ENCODE peak calls at places on chromosomes 4 and X, in six cellular contexts. One of them, this sample, is unnamed.

GRCh38 chr4:13248621-13249298 is 235.4 kb downstream of the RAB28 start:
- DNase-seq in aorta: no peak
- DNase-seq in NCI-H1694: no peak
- DNase-seq in naive thymus-derived CD8-positive, alpha-beta T cell: no peak
- DNase-seq in midbrain: no peak
- DNase-seq in stimulated activated CD8-positive, alpha-beta memory T cell treated with anti-CD3 and anti-CD28 coated beads, Interleukin-4, amount 100 ng/mL, for 1 hour: no peak
- DNase-seq in this sample: no peak

GRCh38 chr4:140595065-140595464 is 26.3 kb upstream of the UCP1 start:
- DNase-seq in aorta: no peak
- DNase-seq in NCI-H1694: no peak
- DNase-seq in naive thymus-derived CD8-positive, alpha-beta T cell: no peak
- DNase-seq in midbrain: no peak
- DNase-seq in stimulated activated CD8-positive, alpha-beta memory T cell treated with anti-CD3 and anti-CD28 coated beads, Interleukin-4, amount 100 ng/mL, for 1 hour: no peak
- DNase-seq in this sample: peak; percentile 32

GRCh38 chr4:3304831-3305609 is 12.2 kb downstream of the RGS12 start:
- DNase-seq in aorta: peak; percentile 80
- DNase-seq in NCI-H1694: no peak
- DNase-seq in naive thymus-derived CD8-positive, alpha-beta T cell: no peak
- DNase-seq in midbrain: peak; percentile 48
- DNase-seq in stimulated activated CD8-positive, alpha-beta memory T cell treated with anti-CD3 and anti-CD28 coated beads, Interleukin-4, amount 100 ng/mL, for 1 hour: no peak
- DNase-seq in this sample: no peak

GRCh38 chr4:99655315-99656081 is 2.1 kb downstream of the C4orf54 start:
- DNase-seq in aorta: peak; percentile 82
- DNase-seq in NCI-H1694: no peak
- DNase-seq in naive thymus-derived CD8-positive, alpha-beta T cell: no peak
- DNase-seq in midbrain: no peak
- DNase-seq in stimulated activated CD8-positive, alpha-beta memory T cell treated with anti-CD3 and anti-CD28 coated beads, Interleukin-4, amount 100 ng/mL, for 1 hour: no peak
- DNase-seq in this sample: no peak

GRCh38 chrX:18973527-18974192 is 10.3 kb downstream of the PHKA2 start:
- DNase-seq in aorta: no peak
- DNase-seq in NCI-H1694: no peak
- DNase-seq in naive thymus-derived CD8-positive, alpha-beta T cell: no peak
- DNase-seq in midbrain: peak; percentile 34
- DNase-seq in stimulated activated CD8-positive, alpha-beta memory T cell treated with anti-CD3 and anti-CD28 coated beads, Interleukin-4, amount 100 ng/mL, for 1 hour: no peak
- DNase-seq in this sample: no peak

GRCh38 chrX:131728295-131729145 is 184.6 kb downstream of the OR13H1 start:
- DNase-seq in aorta: no peak
- DNase-seq in NCI-H1694: no peak
- DNase-seq in naive thymus-derived CD8-positive, alpha-beta T cell: no peak
- DNase-seq in midbrain: peak; percentile 91
- DNase-seq in stimulated activated CD8-positive, alpha-beta memory T cell treated with anti-CD3 and anti-CD28 coated beads, Interleukin-4, amount 100 ng/mL, for 1 hour: no peak
- DNase-seq in this sample: peak; percentile 58

GRCh38 chrX:115261148-115261547 is 27.3 kb upstream of the LRCH2 start:
- DNase-seq in aorta: no peak
- DNase-seq in NCI-H1694: no peak
- DNase-seq in naive thymus-derived CD8-positive, alpha-beta T cell: no peak
- DNase-seq in midbrain: no peak
- DNase-seq in stimulated activated CD8-positive, alpha-beta memory T cell treated with anti-CD3 and anti-CD28 coated beads, Interleukin-4, amount 100 ng/mL, for 1 hour: no peak
- DNase-seq in this sample: no peak

GRCh38 chr4:3517731-3518510 is 14.3 kb downstream of the LRPAP1 start:
- DNase-seq in aorta: peak; percentile 73
- DNase-seq in NCI-H1694: no peak
- DNase-seq in naive thymus-derived CD8-positive, alpha-beta T cell: no peak
- DNase-seq in midbrain: no peak
- DNase-seq in stimulated activated CD8-positive, alpha-beta memory T cell treated with anti-CD3 and anti-CD28 coated beads, Interleukin-4, amount 100 ng/mL, for 1 hour: no peak
- DNase-seq in this sample: no peak

GRCh38 chrX:77704881-77705280 is 81.1 kb downstream of the ATRX start:
- DNase-seq in aorta: no peak
- DNase-seq in NCI-H1694: no peak
- DNase-seq in naive thymus-derived CD8-positive, alpha-beta T cell: no peak
- DNase-seq in midbrain: no peak
- DNase-seq in stimulated activated CD8-positive, alpha-beta memory T cell treated with anti-CD3 and anti-CD28 coated beads, Interleukin-4, amount 100 ng/mL, for 1 hour: no peak
- DNase-seq in this sample: no peak

GRCh38 chr4:36292551-36293188 is 11.3 kb downstream of the DTHD1 start:
- DNase-seq in aorta: no peak
- DNase-seq in NCI-H1694: no peak
- DNase-seq in naive thymus-derived CD8-positive, alpha-beta T cell: no peak
- DNase-seq in midbrain: peak; percentile 56
- DNase-seq in stimulated activated CD8-positive, alpha-beta memory T cell treated with anti-CD3 and anti-CD28 coated beads, Interleukin-4, amount 100 ng/mL, for 1 hour: no peak
- DNase-seq in this sample: no peak

GRCh38 chr4:125594203-125594602 is 279.4 kb downstream of the FAT4 start:
- DNase-seq in aorta: no peak
- DNase-seq in NCI-H1694: no peak
- DNase-seq in naive thymus-derived CD8-positive, alpha-beta T cell: no peak
- DNase-seq in midbrain: no peak
- DNase-seq in stimulated activated CD8-positive, alpha-beta memory T cell treated with anti-CD3 and anti-CD28 coated beads, Interleukin-4, amount 100 ng/mL, for 1 hour: no peak
- DNase-seq in this sample: no peak

GRCh38 chr4:165379662-165380061 is 854 bp downstream of the CPE start:
- DNase-seq in aorta: peak; percentile 77
- DNase-seq in NCI-H1694: peak; percentile 82
- DNase-seq in naive thymus-derived CD8-positive, alpha-beta T cell: no peak
- DNase-seq in midbrain: no peak
- DNase-seq in stimulated activated CD8-positive, alpha-beta memory T cell treated with anti-CD3 and anti-CD28 coated beads, Interleukin-4, amount 100 ng/mL, for 1 hour: no peak
- DNase-seq in this sample: no peak

GRCh38 chr4:156594619-156595018 is 377.0 kb downstream of the PDGFC start:
- DNase-seq in aorta: peak; percentile 69
- DNase-seq in NCI-H1694: peak; percentile 74
- DNase-seq in naive thymus-derived CD8-positive, alpha-beta T cell: no peak
- DNase-seq in midbrain: no peak
- DNase-seq in stimulated activated CD8-positive, alpha-beta memory T cell treated with anti-CD3 and anti-CD28 coated beads, Interleukin-4, amount 100 ng/mL, for 1 hour: no peak
- DNase-seq in this sample: peak; percentile 23

GRCh38 chr4:103091601-103092223 is 7.9 kb downstream of the BDH2 start:
- DNase-seq in aorta: no peak
- DNase-seq in NCI-H1694: peak; percentile 55
- DNase-seq in naive thymus-derived CD8-positive, alpha-beta T cell: peak; percentile 27
- DNase-seq in midbrain: peak; percentile 71
- DNase-seq in stimulated activated CD8-positive, alpha-beta memory T cell treated with anti-CD3 and anti-CD28 coated beads, Interleukin-4, amount 100 ng/mL, for 1 hour: no peak
- DNase-seq in this sample: peak; percentile 6

GRCh38 chr4:155248002-155248896 is 39.8 kb downstream of the NPY2R start:
- DNase-seq in aorta: no peak
- DNase-seq in NCI-H1694: no peak
- DNase-seq in naive thymus-derived CD8-positive, alpha-beta T cell: no peak
- DNase-seq in midbrain: no peak
- DNase-seq in stimulated activated CD8-positive, alpha-beta memory T cell treated with anti-CD3 and anti-CD28 coated beads, Interleukin-4, amount 100 ng/mL, for 1 hour: no peak
- DNase-seq in this sample: no peak

GRCh38 chr4:162952232-162952631 is 214.5 kb downstream of the NAF1 start:
- DNase-seq in aorta: no peak
- DNase-seq in NCI-H1694: no peak
- DNase-seq in naive thymus-derived CD8-positive, alpha-beta T cell: no peak
- DNase-seq in midbrain: no peak
- DNase-seq in stimulated activated CD8-positive, alpha-beta memory T cell treated with anti-CD3 and anti-CD28 coated beads, Interleukin-4, amount 100 ng/mL, for 1 hour: no peak
- DNase-seq in this sample: no peak

GRCh38 chrX:37976153-37976552 is 30.2 kb upstream of the SYTL5 start:
- DNase-seq in aorta: no peak
- DNase-seq in NCI-H1694: no peak
- DNase-seq in naive thymus-derived CD8-positive, alpha-beta T cell: no peak
- DNase-seq in midbrain: no peak
- DNase-seq in stimulated activated CD8-positive, alpha-beta memory T cell treated with anti-CD3 and anti-CD28 coated beads, Interleukin-4, amount 100 ng/mL, for 1 hour: no peak
- DNase-seq in this sample: no peak

GRCh38 chrX:150573702-150574101 is 5.3 kb downstream of the MTM1 start:
- DNase-seq in aorta: no peak
- DNase-seq in NCI-H1694: no peak
- DNase-seq in naive thymus-derived CD8-positive, alpha-beta T cell: no peak
- DNase-seq in midbrain: no peak
- DNase-seq in stimulated activated CD8-positive, alpha-beta memory T cell treated with anti-CD3 and anti-CD28 coated beads, Interleukin-4, amount 100 ng/mL, for 1 hour: no peak
- DNase-seq in this sample: no peak

GRCh38 chr4:19259920-19260319 is 991.8 kb upstream of the SLIT2 start:
- DNase-seq in aorta: no peak
- DNase-seq in NCI-H1694: no peak
- DNase-seq in naive thymus-derived CD8-positive, alpha-beta T cell: no peak
- DNase-seq in midbrain: no peak
- DNase-seq in stimulated activated CD8-positive, alpha-beta memory T cell treated with anti-CD3 and anti-CD28 coated beads, Interleukin-4, amount 100 ng/mL, for 1 hour: no peak
- DNase-seq in this sample: no peak

GRCh38 chr4:146059865-146060264 is 115.7 kb upstream of the LSM6 start:
- DNase-seq in aorta: no peak
- DNase-seq in NCI-H1694: no peak
- DNase-seq in naive thymus-derived CD8-positive, alpha-beta T cell: peak; percentile 29
- DNase-seq in midbrain: no peak
- DNase-seq in stimulated activated CD8-positive, alpha-beta memory T cell treated with anti-CD3 and anti-CD28 coated beads, Interleukin-4, amount 100 ng/mL, for 1 hour: no peak
- DNase-seq in this sample: no peak

GRCh38 chrX:140504371-140505324 is at the start of gene SOX3:
- DNase-seq in aorta: no peak
- DNase-seq in NCI-H1694: no peak
- DNase-seq in naive thymus-derived CD8-positive, alpha-beta T cell: no peak
- DNase-seq in midbrain: no peak
- DNase-seq in stimulated activated CD8-positive, alpha-beta memory T cell treated with anti-CD3 and anti-CD28 coated beads, Interleukin-4, amount 100 ng/mL, for 1 hour: no peak
- DNase-seq in this sample: no peak

GRCh38 chrX:150409964-150410363 is 46.8 kb downstream of the MAMLD1 start:
- DNase-seq in aorta: no peak
- DNase-seq in NCI-H1694: no peak
- DNase-seq in naive thymus-derived CD8-positive, alpha-beta T cell: no peak
- DNase-seq in midbrain: no peak
- DNase-seq in stimulated activated CD8-positive, alpha-beta memory T cell treated with anti-CD3 and anti-CD28 coated beads, Interleukin-4, amount 100 ng/mL, for 1 hour: no peak
- DNase-seq in this sample: no peak

GRCh38 chr4:153618831-153619230 is 65.2 kb upstream of the TLR2 start:
- DNase-seq in aorta: no peak
- DNase-seq in NCI-H1694: no peak
- DNase-seq in naive thymus-derived CD8-positive, alpha-beta T cell: no peak
- DNase-seq in midbrain: no peak
- DNase-seq in stimulated activated CD8-positive, alpha-beta memory T cell treated with anti-CD3 and anti-CD28 coated beads, Interleukin-4, amount 100 ng/mL, for 1 hour: no peak
- DNase-seq in this sample: no peak

GRCh38 chr4:152283806-152284470 is 252.0 kb downstream of the FBXW7 start:
- DNase-seq in aorta: no peak
- DNase-seq in NCI-H1694: no peak
- DNase-seq in naive thymus-derived CD8-positive, alpha-beta T cell: no peak
- DNase-seq in midbrain: no peak
- DNase-seq in stimulated activated CD8-positive, alpha-beta memory T cell treated with anti-CD3 and anti-CD28 coated beads, Interleukin-4, amount 100 ng/mL, for 1 hour: no peak
- DNase-seq in this sample: no peak

GRCh38 chrX:16394290-16394689 is 227.0 kb downstream of the MAGEB17 start:
- DNase-seq in aorta: no peak
- DNase-seq in NCI-H1694: no peak
- DNase-seq in naive thymus-derived CD8-positive, alpha-beta T cell: no peak
- DNase-seq in midbrain: no peak
- DNase-seq in stimulated activated CD8-positive, alpha-beta memory T cell treated with anti-CD3 and anti-CD28 coated beads, Interleukin-4, amount 100 ng/mL, for 1 hour: no peak
- DNase-seq in this sample: no peak

GRCh38 chr4:42761804-42762203 is 104.9 kb upstream of the ATP8A1 start:
- DNase-seq in aorta: no peak
- DNase-seq in NCI-H1694: no peak
- DNase-seq in naive thymus-derived CD8-positive, alpha-beta T cell: no peak
- DNase-seq in midbrain: no peak
- DNase-seq in stimulated activated CD8-positive, alpha-beta memory T cell treated with anti-CD3 and anti-CD28 coated beads, Interleukin-4, amount 100 ng/mL, for 1 hour: no peak
- DNase-seq in this sample: no peak

GRCh38 chr4:52612341-52612740 is 46.8 kb downstream of the USP46 start:
- DNase-seq in aorta: no peak
- DNase-seq in NCI-H1694: no peak
- DNase-seq in naive thymus-derived CD8-positive, alpha-beta T cell: no peak
- DNase-seq in midbrain: no peak
- DNase-seq in stimulated activated CD8-positive, alpha-beta memory T cell treated with anti-CD3 and anti-CD28 coated beads, Interleukin-4, amount 100 ng/mL, for 1 hour: no peak
- DNase-seq in this sample: no peak

GRCh38 chr4:139171878-139172691 is 4.9 kb downstream of the ELF2 start:
- DNase-seq in aorta: no peak
- DNase-seq in NCI-H1694: no peak
- DNase-seq in naive thymus-derived CD8-positive, alpha-beta T cell: no peak
- DNase-seq in midbrain: no peak
- DNase-seq in stimulated activated CD8-positive, alpha-beta memory T cell treated with anti-CD3 and anti-CD28 coated beads, Interleukin-4, amount 100 ng/mL, for 1 hour: no peak
- DNase-seq in this sample: no peak

GRCh38 chr4:10926025-10926424 is 241.5 kb upstream of the CLNK start:
- DNase-seq in aorta: no peak
- DNase-seq in NCI-H1694: no peak
- DNase-seq in naive thymus-derived CD8-positive, alpha-beta T cell: no peak
- DNase-seq in midbrain: no peak
- DNase-seq in stimulated activated CD8-positive, alpha-beta memory T cell treated with anti-CD3 and anti-CD28 coated beads, Interleukin-4, amount 100 ng/mL, for 1 hour: no peak
- DNase-seq in this sample: no peak

GRCh38 chrX:20265726-20266681 is 705 bp downstream of the RPS6KA3 start:
- DNase-seq in aorta: peak; percentile 78
- DNase-seq in NCI-H1694: no peak
- DNase-seq in naive thymus-derived CD8-positive, alpha-beta T cell: peak; percentile 1
- DNase-seq in midbrain: no peak
- DNase-seq in stimulated activated CD8-positive, alpha-beta memory T cell treated with anti-CD3 and anti-CD28 coated beads, Interleukin-4, amount 100 ng/mL, for 1 hour: no peak
- DNase-seq in this sample: no peak

GRCh38 chr4:4306920-4307319 is 16.9 kb downstream of the ZBTB49 start:
- DNase-seq in aorta: no peak
- DNase-seq in NCI-H1694: no peak
- DNase-seq in naive thymus-derived CD8-positive, alpha-beta T cell: no peak
- DNase-seq in midbrain: no peak
- DNase-seq in stimulated activated CD8-positive, alpha-beta memory T cell treated with anti-CD3 and anti-CD28 coated beads, Interleukin-4, amount 100 ng/mL, for 1 hour: no peak
- DNase-seq in this sample: no peak

GRCh38 chr4:76155979-76156378 is 7.8 kb upstream of the NUP54 start:
- DNase-seq in aorta: no peak
- DNase-seq in NCI-H1694: no peak
- DNase-seq in naive thymus-derived CD8-positive, alpha-beta T cell: no peak
- DNase-seq in midbrain: no peak
- DNase-seq in stimulated activated CD8-positive, alpha-beta memory T cell treated with anti-CD3 and anti-CD28 coated beads, Interleukin-4, amount 100 ng/mL, for 1 hour: no peak
- DNase-seq in this sample: no peak

GRCh38 chr4:1012031-1012739 is 759 bp downstream of the FGFRL1 start:
- DNase-seq in aorta: no peak
- DNase-seq in NCI-H1694: no peak
- DNase-seq in naive thymus-derived CD8-positive, alpha-beta T cell: no peak
- DNase-seq in midbrain: no peak
- DNase-seq in stimulated activated CD8-positive, alpha-beta memory T cell treated with anti-CD3 and anti-CD28 coated beads, Interleukin-4, amount 100 ng/mL, for 1 hour: no peak
- DNase-seq in this sample: no peak

GRCh38 chr4:186722856-186723206 is 825 bp downstream of the FAT1 start:
- DNase-seq in aorta: no peak
- DNase-seq in NCI-H1694: no peak
- DNase-seq in naive thymus-derived CD8-positive, alpha-beta T cell: no peak
- DNase-seq in midbrain: peak; percentile 37
- DNase-seq in stimulated activated CD8-positive, alpha-beta memory T cell treated with anti-CD3 and anti-CD28 coated beads, Interleukin-4, amount 100 ng/mL, for 1 hour: no peak
- DNase-seq in this sample: no peak